ENCODE peak calls at places on chromosome 12, in seven cellular contexts. H is CD8-positive, alpha-beta memory T cell; J is breast epithelium; B is tibial artery; R is GM12878; C is right cardiac atrium; U is thoracic aorta. A is an unnamed sample.

GRCh38 chr12:53221203-53222076 is 10.6 kb downstream of the RARG start:
- DNase-seq in J (peak; percentile 62), U (no peak), C (peak; percentile 95), H (peak; percentile 56), R (no peak), B (peak; percentile 55), A (peak; percentile 77)

GRCh38 chr12:120292661-120293531 is at the start of gene RNU4-1:
- DNase-seq in B (peak; percentile 66), J (peak; percentile 76), R (peak; percentile 92), C (peak; percentile 69), U (peak; percentile 24), H (peak; percentile 69), A (peak; percentile 90)

GRCh38 chr12:5461966-5462365 is 30.1 kb downstream of the NTF3 start:
- DNase-seq in J (no peak), R (no peak), B (no peak), U (no peak), C (no peak), H (no peak), A (no peak)

GRCh38 chr12:20450591-20450990 is 82.3 kb downstream of the PDE3A start:
- DNase-seq in H (no peak), U (no peak), B (no peak), R (no peak), J (no peak), C (no peak), A (no peak)

GRCh38 chr12:26701604-26702215 is 131.3 kb downstream of the ITPR2 start:
- DNase-seq in B (no peak), U (no peak), J (no peak), H (no peak), R (no peak), C (no peak), A (peak; percentile 36)

GRCh38 chr12:89436062-89436461 is 83.8 kb upstream of the DUSP6 start:
- DNase-seq in H (no peak), J (no peak), U (no peak), R (no peak), B (no peak), C (no peak), A (no peak)

GRCh38 chr12:19969476-19969875 is 398.9 kb upstream of the PDE3A start:
- DNase-seq in U (no peak), B (no peak), H (no peak), J (no peak), C (no peak), R (no peak), A (no peak)

GRCh38 chr12:120439646-120440247 is 1.8 kb downstream of the COX6A1 start:
- DNase-seq in B (no peak), J (peak; percentile 30), C (no peak), U (no peak), H (peak; percentile 75), R (peak; percentile 23), A (peak; percentile 66)

GRCh38 chr12:15534322-15534721 is 212.0 kb downstream of the PTPRO start:
- DNase-seq in U (no peak), C (no peak), H (no peak), R (peak; percentile 34), B (no peak), J (no peak), A (no peak)

GRCh38 chr12:128644664-128645296 is 179.0 kb downstream of the SLC15A4 start:
- DNase-seq in H (peak; percentile 28), R (no peak), B (no peak), C (no peak), U (no peak), J (no peak), A (no peak)

GRCh38 chr12:72273851-72274284 is 1.7 kb downstream of the TRHDE start:
- DNase-seq in H (no peak), U (no peak), J (no peak), C (peak; percentile 62), B (no peak), R (no peak), A (peak; percentile 52)
- H3K27me3 ChIP-seq in H (no peaks in the 10 kb centered on the region), U (no peaks in the 10 kb centered on the region), J (peaks cover 8% of the 10 kb centered on the region), C (no peaks in the 10 kb centered on the region), B (no peaks in the 10 kb centered on the region), R (peaks cover 10% of the 10 kb centered on the region), A (no peaks in the 10 kb centered on the region)

DNA sequence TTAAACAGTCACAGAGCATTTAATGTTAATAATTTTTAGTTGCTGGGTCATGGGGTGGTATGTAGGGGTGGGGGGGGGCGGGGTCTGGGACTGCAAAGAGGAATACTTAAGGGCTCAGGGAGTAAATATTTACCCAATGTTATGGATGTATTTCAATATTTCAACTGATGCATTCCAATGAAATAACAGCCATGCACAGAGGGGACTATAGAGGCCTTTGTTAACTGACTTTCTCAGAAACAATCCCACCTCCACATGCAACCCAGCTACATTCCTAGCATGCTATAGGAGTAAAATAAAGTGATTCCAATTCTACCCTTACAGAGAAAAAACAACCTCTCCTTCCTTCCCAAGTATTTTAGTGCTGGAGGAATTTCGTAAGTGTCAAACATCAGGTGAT is 7.9 kb upstream of the BBS10 start:
- DNase-seq in U (no peak), H (no peak), R (no peak), J (no peak), C (no peak), B (no peak), A (no peak)
- H3K4me3 ChIP-seq in U (no peak overlapping the region), H (no peak overlapping the region), R (no peak overlapping the region), J (no peak overlapping the region), C (no peak overlapping the region), B (no peak overlapping the region), A (no peak overlapping the region)

GRCh38 chr12:132336451-132337413 is 7.3 kb upstream of the GALNT9 start:
- DNase-seq in R (no peak), B (no peak), C (no peak), U (no peak), H (no peak), J (no peak), A (no peak)

GRCh38 chr12:132337557-132337956 is 8.2 kb upstream of the GALNT9 start:
- DNase-seq in J (no peak), C (no peak), B (no peak), H (no peak), R (no peak), U (no peak), A (no peak)

GRCh38 chr12:132333766-132334165 is 4.4 kb upstream of the GALNT9 start:
- DNase-seq in H (no peak), J (no peak), U (no peak), B (no peak), R (no peak), C (no peak), A (no peak)

GRCh38 chr12:132333273-132333672 is 3.9 kb upstream of the GALNT9 start:
- DNase-seq in R (no peak), B (no peak), U (no peak), H (no peak), C (no peak), J (no peak), A (no peak)

GRCh38 chr12:132335179-132335756 is 5.9 kb upstream of the GALNT9 start:
- DNase-seq in J (no peak), H (no peak), U (no peak), R (no peak), C (peak; percentile 20), B (no peak), A (no peak)
- H3K9me3 ChIP-seq in J (peaks cover 10% of the 10 kb centered on the region), H (no peaks in the 10 kb centered on the region), U (no peaks in the 10 kb centered on the region), R (no peaks in the 10 kb centered on the region), C (no peaks in the 10 kb centered on the region), B (no peaks in the 10 kb centered on the region), A (no peaks in the 10 kb centered on the region)

GRCh38 chr12:14435627-14436026 is 70.1 kb downstream of the ATF7IP start:
- DNase-seq in H (no peak), J (no peak), B (no peak), R (no peak), C (no peak), U (no peak), A (no peak)
- H3K27me3 ChIP-seq in H (no peaks in the 10 kb centered on the region), J (no peaks in the 10 kb centered on the region), B (no peaks in the 10 kb centered on the region), R (no peaks in the 10 kb centered on the region), C (no peaks in the 10 kb centered on the region), U (no peaks in the 10 kb centered on the region), A (no peaks in the 10 kb centered on the region)

GRCh38 chr12:851913-852312 is 97.6 kb downstream of the RAD52 start:
- DNase-seq in H (no peak), B (no peak), U (no peak), C (no peak), J (no peak), R (no peak), A (no peak)
- H3K4me3 ChIP-seq in H (no peak overlapping the region), B (peak overlapping the region; percentile 19), U (peak overlapping the region; percentile 53), C (no peak overlapping the region), J (no peak overlapping the region), R (no peak overlapping the region), A (no peak overlapping the region)

GRCh38 chr12:46916796-46917419 is 91.1 kb upstream of the SLC38A4 start:
- DNase-seq in U (no peak), J (no peak), B (no peak), C (no peak), H (no peak), R (no peak), A (no peak)
- H3K9me3 ChIP-seq in U (no peaks in the 10 kb centered on the region), J (no peaks in the 10 kb centered on the region), B (no peaks in the 10 kb centered on the region), C (no peaks in the 10 kb centered on the region), H (no peaks in the 10 kb centered on the region), R (no peaks in the 10 kb centered on the region), A (peaks cover 3% of the 10 kb centered on the region)

GRCh38 chr12:118984206-118984943 is 3.0 kb downstream of the SRRM4 start:
- DNase-seq in B (no peak), H (no peak), R (no peak), J (no peak), C (no peak), U (no peak), A (no peak)
- H3K27me3 ChIP-seq in B (no peaks in the 10 kb centered on the region), H (no peaks in the 10 kb centered on the region), R (peaks cover 7% of the 10 kb centered on the region), J (no peaks in the 10 kb centered on the region), C (peaks cover 3% of the 10 kb centered on the region), U (no peaks in the 10 kb centered on the region), A (no peaks in the 10 kb centered on the region)

DNA sequence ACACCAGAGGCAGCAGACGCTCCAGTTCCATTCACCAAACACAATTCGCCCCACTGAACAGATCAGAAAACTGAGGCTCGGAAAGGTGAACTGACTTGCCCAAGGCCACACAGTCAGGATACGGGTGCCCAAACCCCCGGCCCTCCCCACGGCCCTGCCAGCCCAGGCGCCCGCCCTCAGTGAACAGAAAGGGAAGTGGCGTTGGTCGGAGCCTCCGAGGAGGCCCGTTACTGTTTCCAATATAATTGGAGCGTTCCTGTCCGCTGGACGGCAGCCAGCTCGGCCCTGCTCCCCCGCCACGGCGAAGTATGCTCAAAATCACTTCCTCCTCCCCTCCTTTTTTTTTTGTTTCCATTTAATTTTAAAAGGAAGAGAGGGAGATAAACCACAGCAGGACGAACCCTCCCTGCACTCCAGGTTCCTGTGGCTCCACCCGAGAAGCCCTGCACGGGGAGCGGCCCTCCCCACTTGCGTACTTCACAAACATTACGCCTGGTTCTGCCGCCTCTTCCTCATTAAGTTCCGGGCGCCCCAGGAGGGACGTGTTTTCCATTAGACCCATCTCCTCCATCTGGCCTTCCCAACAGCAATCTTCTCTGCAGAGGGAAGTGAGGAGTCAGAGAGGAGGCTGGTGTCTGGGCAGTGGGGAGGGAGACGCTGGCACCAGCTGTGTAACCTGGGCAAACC is 61.1 kb downstream of the NCOR2 start:
- DNase-seq in J (peak; percentile 64), B (peak; percentile 87), R (no peak), U (no peak), H (no peak), C (peak; percentile 96), A (no peak)
- H3K4me3 ChIP-seq in J (peak overlapping the region; percentile 32), B (no peak overlapping the region), R (no peak overlapping the region), U (peak overlapping the region; percentile 20), H (no peak overlapping the region), C (no peak overlapping the region), A (no peak overlapping the region)